ENCODE peak calls at places on chromosomes 13 and 19, in four cellular contexts. One of them, this sample, is unnamed. For H3K27me3, the result is how much of the 10 kb centered on the place peaks cover.

GRCh38 chr13:50357586-50358118 is 342.4 kb downstream of the KCNRG start:
- DNase-seq in upper lobe of right lung: no peak
- DNase-seq in fibroblast of lung: peak
- DNase-seq in tibial artery: no peak
- DNase-seq in this sample: peak

GRCh38 chr19:56837892-56838679 is 2.4 kb downstream of the PEG3 start:
- DNase-seq in upper lobe of right lung: peak
- DNase-seq in fibroblast of lung: no peak
- DNase-seq in tibial artery: peak
- DNase-seq in this sample: no peak

GRCh38 chr13:99320693-99321481 is 13.7 kb upstream of the GPR183 start:
- DNase-seq in upper lobe of right lung: no peak
- DNase-seq in fibroblast of lung: peak
- DNase-seq in tibial artery: no peak
- DNase-seq in this sample: peak

GRCh38 chr13:21550918-21551317 is 53.1 kb downstream of the MICU2 start:
- DNase-seq in upper lobe of right lung: no peak
- DNase-seq in fibroblast of lung: no peak
- DNase-seq in tibial artery: no peak
- DNase-seq in this sample: no peak

GRCh38 chr13:76597868-76598267 is 288.3 kb downstream of the KCTD12 start:
- DNase-seq in upper lobe of right lung: no peak
- DNase-seq in fibroblast of lung: no peak
- DNase-seq in tibial artery: no peak
- DNase-seq in this sample: no peak

GRCh38 chr13:41716236-41716635 is 244.7 kb downstream of the VWA8 start:
- DNase-seq in upper lobe of right lung: no peak
- DNase-seq in fibroblast of lung: no peak
- DNase-seq in tibial artery: no peak
- DNase-seq in this sample: no peak

GRCh38 chr13:50127017-50127725 is 111.9 kb downstream of the KCNRG start:
- DNase-seq in upper lobe of right lung: peak
- DNase-seq in fibroblast of lung: peak
- DNase-seq in tibial artery: peak
- DNase-seq in this sample: no peak

GRCh38 chr19:5621311-5621944 is 1.1 kb downstream of the SAFB2 start:
- DNase-seq in upper lobe of right lung: no peak
- DNase-seq in fibroblast of lung: no peak
- DNase-seq in tibial artery: peak
- DNase-seq in this sample: no peak

GRCh38 chr19:38250821-38251563 is 5.2 kb downstream of the PPP1R14A start:
- DNase-seq in upper lobe of right lung: peak
- DNase-seq in fibroblast of lung: no peak
- DNase-seq in tibial artery: peak
- DNase-seq in this sample: no peak

GRCh38 chr19:18746393-18747167 is 44.5 kb downstream of the COMP start:
- DNase-seq in upper lobe of right lung: peak
- DNase-seq in fibroblast of lung: no peak
- DNase-seq in tibial artery: no peak
- DNase-seq in this sample: no peak

GRCh38 chr13:112510002-112510780 is 77.8 kb downstream of the TUBGCP3 start:
- DNase-seq in upper lobe of right lung: no peak
- DNase-seq in fibroblast of lung: peak
- DNase-seq in tibial artery: no peak
- DNase-seq in this sample: peak

GRCh38 chr13:113018676-113019465 is 49.9 kb downstream of the MCF2L start:
- DNase-seq in upper lobe of right lung: no peak
- DNase-seq in fibroblast of lung: no peak
- DNase-seq in tibial artery: no peak
- DNase-seq in this sample: no peak

GRCh38 chr19:4815426-4816387 is 15.8 kb downstream of the TICAM1 start:
- DNase-seq in upper lobe of right lung: peak
- DNase-seq in fibroblast of lung: peak
- DNase-seq in tibial artery: peak
- DNase-seq in this sample: peak

GRCh38 chr13:50393641-50394040 is 378.4 kb downstream of the KCNRG start:
- DNase-seq in upper lobe of right lung: no peak
- DNase-seq in fibroblast of lung: peak
- DNase-seq in tibial artery: no peak
- DNase-seq in this sample: no peak

GRCh38 chr13:111547726-111548273 is 227.4 kb downstream of the TEX29 start:
- DNase-seq in upper lobe of right lung: no peak
- DNase-seq in fibroblast of lung: no peak
- DNase-seq in tibial artery: no peak
- DNase-seq in this sample: no peak

GRCh38 chr19:3095375-3096191 is 1.4 kb downstream of the GNA11 start:
- DNase-seq in upper lobe of right lung: peak
- DNase-seq in fibroblast of lung: no peak
- DNase-seq in tibial artery: no peak
- DNase-seq in this sample: no peak

GRCh38 chr19:28066161-28066560 is 1146.8 kb downstream of the UQCRFS1 start:
- DNase-seq in upper lobe of right lung: no peak
- DNase-seq in fibroblast of lung: no peak
- DNase-seq in tibial artery: no peak
- DNase-seq in this sample: no peak

DNA sequence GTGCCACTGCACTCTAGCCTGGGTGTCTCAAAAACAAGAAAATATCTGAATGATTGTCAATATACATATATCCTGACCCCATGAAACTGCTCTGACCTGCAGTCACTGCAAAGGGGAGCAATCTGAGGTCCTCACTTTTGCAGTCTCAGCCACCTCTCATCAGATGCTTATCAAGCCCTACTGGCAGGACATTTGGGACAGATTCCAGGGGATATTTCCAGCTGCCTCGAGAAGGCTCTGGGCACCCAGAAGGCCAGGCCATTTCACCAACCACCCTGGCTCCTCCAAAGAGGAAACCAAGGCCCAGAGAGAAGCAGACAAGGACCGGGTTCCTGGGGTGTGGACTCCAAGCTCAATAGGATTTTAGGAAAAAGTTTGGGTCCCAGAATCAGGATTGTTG is 2.3 kb downstream of the EML2 start:
- DNase-seq in upper lobe of right lung: no peak
- DNase-seq in fibroblast of lung: no peak
- DNase-seq in tibial artery: no peak
- DNase-seq in this sample: no peak
- TF ChIP-seq CTCF in upper lobe of right lung: no peak
- TF ChIP-seq CTCF in fibroblast of lung: no peak
- TF ChIP-seq CTCF in tibial artery: no peak
- TF ChIP-seq CTCF in this sample: no peak

DNA sequence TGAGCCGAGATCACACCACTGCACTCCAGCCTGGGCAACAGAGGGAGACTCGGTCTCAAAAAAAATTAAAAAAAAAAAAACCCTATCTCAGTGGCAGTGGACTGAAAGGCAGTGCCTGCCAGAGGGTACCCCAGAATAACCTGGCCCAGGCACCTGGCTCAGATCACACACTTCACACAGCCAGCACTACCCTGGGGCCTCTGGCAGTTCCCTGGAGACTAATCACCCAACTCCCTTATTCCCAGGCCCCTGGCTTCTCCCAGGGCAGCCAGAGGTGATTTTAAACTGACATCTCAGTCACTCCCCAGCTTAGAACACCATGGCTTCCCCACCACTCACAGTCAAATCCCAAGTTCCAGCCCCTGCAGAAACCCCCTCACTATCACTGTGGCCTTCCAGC is 3.5 kb upstream of the SLC27A5 start:
- DNase-seq in upper lobe of right lung: no peak
- DNase-seq in fibroblast of lung: no peak
- DNase-seq in tibial artery: no peak
- DNase-seq in this sample: no peak
- H3K27me3 ChIP-seq in upper lobe of right lung: under half
- H3K27me3 ChIP-seq in fibroblast of lung: under half
- H3K27me3 ChIP-seq in tibial artery: under half
- H3K27me3 ChIP-seq in this sample: under half

DNA sequence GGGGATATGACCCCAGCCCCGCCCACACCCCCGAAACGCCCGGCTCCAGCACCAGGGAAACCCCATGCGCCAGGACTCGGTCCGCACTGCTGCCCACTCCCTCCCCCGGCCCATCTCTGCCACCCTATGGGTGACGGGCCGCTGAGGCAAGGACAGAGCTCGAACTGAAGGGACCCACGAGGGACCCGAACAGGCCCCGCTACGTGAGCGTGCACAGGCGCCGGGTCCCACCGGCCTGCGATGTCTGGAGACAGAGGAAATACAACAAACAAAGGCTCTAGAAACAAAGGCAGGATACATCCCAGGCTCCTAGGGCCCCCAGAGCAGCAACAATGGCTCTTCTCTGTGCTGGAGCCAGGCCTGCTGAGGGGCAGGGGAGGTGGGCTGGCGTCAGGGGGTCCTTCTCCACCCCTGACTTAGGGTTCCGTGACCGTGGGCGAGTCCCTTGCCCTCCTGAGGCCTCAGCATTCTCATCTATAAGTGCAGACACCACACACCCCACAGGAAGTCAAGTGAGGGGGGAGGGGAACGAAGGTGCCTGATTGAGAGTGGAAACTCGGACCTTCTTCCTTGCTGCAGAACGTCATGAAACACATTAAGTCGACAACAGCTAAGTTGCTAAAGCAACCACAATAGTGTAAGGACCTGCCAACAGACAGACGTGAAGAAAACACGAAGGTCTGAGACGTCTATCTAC is 3.1 kb downstream of the ABHD17A start:
- DNase-seq in upper lobe of right lung: no peak
- DNase-seq in fibroblast of lung: no peak
- DNase-seq in tibial artery: no peak
- DNase-seq in this sample: no peak
- H3K4me3 ChIP-seq in upper lobe of right lung: peak
- H3K4me3 ChIP-seq in fibroblast of lung: peak
- H3K4me3 ChIP-seq in tibial artery: no peak
- H3K4me3 ChIP-seq in this sample: no peak

DNA sequence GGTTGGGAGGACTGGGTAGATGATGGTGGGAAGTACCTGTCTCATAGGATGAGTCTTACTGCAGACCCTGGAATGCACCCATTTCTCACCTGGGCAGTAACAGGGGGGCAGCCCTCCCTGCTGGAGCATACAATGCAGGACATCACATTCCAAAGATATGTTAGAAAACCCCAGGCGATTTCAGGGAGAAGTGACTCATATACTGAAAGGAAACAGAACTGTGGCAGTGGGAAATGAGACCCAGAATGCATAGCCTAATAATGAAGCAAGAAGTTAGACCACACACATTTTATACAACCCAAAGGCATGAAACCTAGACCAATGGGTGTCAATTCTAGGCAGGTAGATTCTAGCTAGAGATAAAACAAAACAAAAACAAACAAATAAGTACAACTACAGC is 402.7 kb downstream of the IRS2 start:
- DNase-seq in upper lobe of right lung: no peak
- DNase-seq in fibroblast of lung: peak
- DNase-seq in tibial artery: no peak
- DNase-seq in this sample: peak
- TF ChIP-seq CTCF in upper lobe of right lung: no peak
- TF ChIP-seq CTCF in fibroblast of lung: no peak
- TF ChIP-seq CTCF in tibial artery: no peak
- TF ChIP-seq CTCF in this sample: no peak

GRCh38 chr19:9934132-9934950 is 2.0 kb downstream of the OLFM2 start:
- DNase-seq in upper lobe of right lung: peak
- DNase-seq in fibroblast of lung: no peak
- DNase-seq in tibial artery: peak
- DNase-seq in this sample: no peak
- H3K27me3 ChIP-seq in upper lobe of right lung: under half
- H3K27me3 ChIP-seq in fibroblast of lung: under half
- H3K27me3 ChIP-seq in tibial artery: half or more
- H3K27me3 ChIP-seq in this sample: under half

GRCh38 chr13:20230913-20231838 is 943 bp downstream of the GJB6 start:
- DNase-seq in upper lobe of right lung: no peak
- DNase-seq in fibroblast of lung: no peak
- DNase-seq in tibial artery: no peak
- DNase-seq in this sample: no peak
- H3K4me3 ChIP-seq in upper lobe of right lung: peak
- H3K4me3 ChIP-seq in fibroblast of lung: no peak
- H3K4me3 ChIP-seq in tibial artery: no peak
- H3K4me3 ChIP-seq in this sample: no peak

This sample was measured in AG04450.